ENCODE peak calls at places on chromosomes 1 and 21, in five cellular contexts. K, G, E, S and Q are unnamed samples. For H3K4me1, the result is how much of the 10 kb centered on the place peaks cover.

GRCh38 chr21:46159841-46160562 is 4.6 kb upstream of the FTCD start:
- DNase-seq in K (no peak), G (no peak), E (no peak), S (no peak), Q (no peak)

GRCh38 chr1:157968951-157969350 is 24.5 kb upstream of the KIRREL1 start:
- DNase-seq in K (no peak), G (no peak), E (no peak), S (peak), Q (no peak)

GRCh38 chr1:169106921-169107672 is 607 bp downstream of the ATP1B1 start:
- DNase-seq in K (no peak), G (no peak), E (no peak), S (peak), Q (peak)

GRCh38 chr1:6365047-6365446 is 28.5 kb downstream of the ACOT7 start:
- DNase-seq in K (no peak), G (no peak), E (no peak), S (no peak), Q (no peak)

GRCh38 chr1:228407118-228408040 is 744 bp upstream of the TRIM11 start:
- DNase-seq in K (no peak), G (no peak), E (peak), S (peak), Q (no peak)

GRCh38 chr1:164064501-164064900 is 494.5 kb upstream of the PBX1 start:
- DNase-seq in K (no peak), G (no peak), E (no peak), S (no peak), Q (no peak)

GRCh38 chr21:18869105-18869504 is 465.5 kb upstream of the TMPRSS15 start:
- DNase-seq in K (no peak), G (no peak), E (no peak), S (no peak), Q (no peak)

GRCh38 chr1:219066631-219067349 is 106.9 kb upstream of the LYPLAL1 start:
- DNase-seq in K (no peak), G (peak), E (no peak), S (no peak), Q (no peak)

GRCh38 chr1:48936436-48936835 is 159.7 kb upstream of the BEND5 start:
- DNase-seq in K (no peak), G (no peak), E (no peak), S (no peak), Q (no peak)

GRCh38 chr1:171699526-171699925 is 42.3 kb downstream of the VAMP4 start:
- DNase-seq in K (no peak), G (no peak), E (peak), S (no peak), Q (no peak)

GRCh38 chr1:43592974-43593683 is 56.8 kb upstream of the KDM4A start:
- DNase-seq in K (no peak), G (no peak), E (no peak), S (no peak), Q (no peak)

GRCh38 chr1:169509354-169509753 is 23.6 kb upstream of the SLC19A2 start:
- DNase-seq in K (no peak), G (no peak), E (no peak), S (no peak), Q (no peak)

GRCh38 chr21:34733866-34734265 is 65.1 kb downstream of the CLIC6 start:
- DNase-seq in K (no peak), G (no peak), E (no peak), S (no peak), Q (no peak)

GRCh38 chr21:27104749-27105439 is 138.0 kb upstream of the ADAMTS5 start:
- DNase-seq in K (no peak), G (no peak), E (no peak), S (no peak), Q (no peak)

GRCh38 chr1:24903955-24904730 is 25.9 kb downstream of the RUNX3 start:
- DNase-seq in K (no peak), G (no peak), E (no peak), S (peak), Q (no peak)

GRCh38 chr1:184152502-184152901 is 101.0 kb downstream of the TSEN15 start:
- DNase-seq in K (no peak), G (peak), E (no peak), S (no peak), Q (peak)

GRCh38 chr1:232149302-232150201 is 480.4 kb downstream of the SIPA1L2 start:
- DNase-seq in K (no peak), G (no peak), E (no peak), S (no peak), Q (no peak)

GRCh38 chr1:46370214-46370633 is 23.9 kb upstream of the FAAH start:
- DNase-seq in K (no peak), G (no peak), E (no peak), S (no peak), Q (no peak)

GRCh38 chr1:97071163-97071562 is 349.6 kb downstream of the PTBP2 start:
- DNase-seq in K (no peak), G (no peak), E (no peak), S (no peak), Q (no peak)

GRCh38 chr1:110084226-110085078 is 14.0 kb upstream of the ALX3 start:
- DNase-seq in K (no peak), G (peak), E (no peak), S (peak), Q (peak)

GRCh38 chr1:54372978-54373377 is 33.2 kb downstream of the SSBP3 start:
- DNase-seq in K (no peak), G (no peak), E (no peak), S (no peak), Q (no peak)

GRCh38 chr1:20385630-20386029 is 95.0 kb downstream of the VWA5B1 start:
- DNase-seq in K (no peak), G (no peak), E (no peak), S (no peak), Q (no peak)

GRCh38 chr21:40177979-40178378 is 310.7 kb downstream of the PCP4 start:
- DNase-seq in K (no peak), G (no peak), E (no peak), S (no peak), Q (no peak)

GRCh38 chr1:229130028-229130668 is 140.8 kb upstream of the RAB4A start:
- DNase-seq in K (no peak), G (peak), E (no peak), S (peak), Q (no peak)

GRCh38 chr1:20530261-20530660 is 22.1 kb upstream of the FAM43B start:
- DNase-seq in K (no peak), G (no peak), E (no peak), S (no peak), Q (no peak)

GRCh38 chr1:44822131-44822701 is 13.9 kb downstream of the BTBD19 start:
- DNase-seq in K (no peak), G (no peak), E (no peak), S (peak), Q (no peak)

GRCh38 chr1:83026745-83027144 is 972.2 kb downstream of the TTLL7 start:
- DNase-seq in K (no peak), G (no peak), E (no peak), S (no peak), Q (no peak)

GRCh38 chr21:37422382-37422781 is 55.8 kb downstream of the DYRK1A start:
- DNase-seq in K (no peak), G (no peak), E (no peak), S (no peak), Q (no peak)

GRCh38 chr1:183652547-183653467 is at the start of gene APOBEC4:
- DNase-seq in K (no peak), G (no peak), E (no peak), S (no peak), Q (no peak)

GRCh38 chr1:37905624-37906196 is 41.1 kb downstream of the INPP5B start:
- DNase-seq in K (no peak), G (no peak), E (no peak), S (no peak), Q (no peak)

GRCh38 chr1:233879841-233880240 is 24.6 kb upstream of the SLC35F3 start:
- DNase-seq in K (no peak), G (no peak), E (no peak), S (no peak), Q (no peak)

GRCh38 chr1:109822749-109823542 is 59.2 kb upstream of the EPS8L3 start:
- DNase-seq in K (no peak), G (no peak), E (no peak), S (no peak), Q (no peak)

GRCh38 chr1:201565024-201565730 is 26.2 kb downstream of the NAV1 start:
- DNase-seq in K (no peak), G (no peak), E (no peak), S (no peak), Q (no peak)

GRCh38 chr1:39858315-39858714 is 25.0 kb downstream of the TRIT1 start:
- DNase-seq in K (no peak), G (no peak), E (no peak), S (no peak), Q (no peak)

GRCh38 chr1:161864577-161864976 is 98.5 kb downstream of the ATF6 start:
- DNase-seq in K (no peak), G (peak), E (no peak), S (peak), Q (no peak)

GRCh38 chr21:38082936-38083335 is 166.7 kb upstream of the KCNJ6 start:
- DNase-seq in K (no peak), G (no peak), E (no peak), S (no peak), Q (no peak)

GRCh38 chr1:3413975-3414710 is 40.3 kb upstream of the ARHGEF16 start:
- DNase-seq in K (no peak), G (no peak), E (no peak), S (no peak), Q (peak)

GRCh38 chr1:177922209-177922608 is 47.6 kb downstream of the SEC16B start:
- DNase-seq in K (no peak), G (no peak), E (no peak), S (no peak), Q (no peak)

GRCh38 chr21:32386195-32386870 is 6.5 kb downstream of the URB1 start:
- DNase-seq in K (no peak), G (peak), E (no peak), S (peak), Q (peak)

DNA sequence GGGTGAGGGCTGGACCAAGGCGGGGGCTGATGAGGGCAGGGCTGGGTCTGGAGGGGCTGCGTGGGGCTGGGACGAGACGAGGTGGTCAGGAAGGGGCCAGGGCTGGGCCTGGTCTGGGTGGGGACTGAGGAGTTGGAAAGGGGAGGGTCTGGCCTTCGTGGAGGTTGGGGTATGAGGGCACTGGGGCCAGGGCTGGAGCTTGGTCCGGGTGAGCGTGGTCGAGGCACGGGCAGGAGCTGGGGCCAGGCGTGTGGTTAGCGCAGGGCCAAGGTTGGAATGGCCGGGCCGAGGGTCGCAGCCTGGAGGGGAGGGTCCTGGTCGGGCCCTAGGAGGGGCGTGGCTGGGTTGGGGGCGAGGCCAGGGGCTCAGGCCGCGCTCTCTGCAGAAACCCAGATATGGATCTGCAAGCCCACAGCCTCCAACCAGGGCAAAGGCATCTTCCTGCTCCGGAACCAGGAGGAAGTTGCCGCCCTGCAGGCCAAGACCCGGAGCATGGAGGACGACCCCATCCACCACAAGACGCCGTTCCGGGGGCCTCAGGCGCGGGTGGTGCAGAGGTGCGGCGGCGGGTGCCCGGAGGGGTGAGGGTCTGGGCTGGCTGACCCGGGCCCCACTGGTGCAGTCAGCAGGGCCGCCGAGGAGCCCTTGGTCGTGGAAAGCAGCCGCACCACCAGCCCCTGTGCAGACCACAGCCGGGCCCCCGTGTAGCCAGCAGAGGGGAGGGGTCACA is 9.0 kb downstream of the TTLL10 start:
- DNase-seq in K (no peak), G (no peak), E (no peak), S (no peak), Q (peak)
- H3K4me3 ChIP-seq in K (no peak), G (no peak), E (no peak), S (no peak), Q (no peak)

GRCh38 chr1:206716519-206717236 is 32.0 kb downstream of the MAPKAPK2 start:
- DNase-seq in K (no peak), G (no peak), E (no peak), S (peak), Q (no peak)
- H3K4me1 ChIP-seq in K (under half), G (half or more), E (under half), S (under half), Q (under half)

DNA sequence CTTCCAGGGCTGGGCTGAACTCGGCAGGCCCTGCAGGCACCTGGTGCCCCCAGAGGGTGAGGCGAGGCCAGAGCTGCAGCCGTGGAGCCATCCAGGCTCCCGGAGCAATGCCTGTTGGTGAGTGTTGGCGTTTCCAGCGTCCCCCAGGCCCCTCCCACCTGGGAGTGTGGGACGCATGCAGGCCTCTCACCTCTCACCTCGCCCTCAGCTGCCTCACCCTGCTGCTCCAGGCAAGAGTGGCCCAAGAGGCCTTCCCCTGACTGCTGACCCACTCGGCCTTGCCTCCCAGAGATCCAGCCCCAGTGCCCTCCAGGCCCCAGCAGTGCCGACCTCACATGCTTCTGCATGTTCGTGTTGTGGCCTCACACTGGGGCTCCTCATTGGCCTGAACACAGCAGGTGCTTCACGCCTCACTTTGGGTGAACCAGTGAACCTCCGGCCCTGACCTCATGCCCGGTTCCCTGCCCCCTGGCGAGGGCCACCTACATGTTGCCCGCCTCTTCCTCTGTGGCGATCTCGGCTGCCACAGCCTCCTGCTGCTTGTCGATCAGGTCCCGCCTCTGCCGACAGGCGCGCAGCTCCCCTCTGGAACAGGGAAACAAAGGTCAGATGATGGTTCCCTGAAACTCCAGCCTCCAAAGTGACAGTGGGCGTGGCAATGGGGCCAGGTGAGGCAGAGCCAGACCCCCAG is 17.0 kb downstream of the CFAP74 start:
- DNase-seq in K (no peak), G (no peak), E (no peak), S (no peak), Q (no peak)
- H3K27ac ChIP-seq in K (no peak), G (no peak), E (no peak), S (no peak), Q (no peak)

GRCh38 chr1:198929111-198929604 is 290.3 kb downstream of the PTPRC start:
- DNase-seq in K (no peak), G (no peak), E (no peak), S (no peak), Q (no peak)
- H3K4me3 ChIP-seq in K (no peak), G (no peak), E (no peak), S (no peak), Q (no peak)

GRCh38 chr1:170691258-170691657 is 27.3 kb downstream of the PRRX1 start:
- DNase-seq in K (no peak), G (no peak), E (no peak), S (no peak), Q (no peak)
- H3K4me1 ChIP-seq in K (under half), G (half or more), E (under half), S (under half), Q (under half)

GRCh38 chr1:76317299-76317913 is 242.9 kb downstream of the ST6GALNAC3 start:
- DNase-seq in K (no peak), G (no peak), E (no peak), S (no peak), Q (no peak)
- H3K27ac ChIP-seq in K (no peak), G (no peak), E (no peak), S (no peak), Q (no peak)

DNA sequence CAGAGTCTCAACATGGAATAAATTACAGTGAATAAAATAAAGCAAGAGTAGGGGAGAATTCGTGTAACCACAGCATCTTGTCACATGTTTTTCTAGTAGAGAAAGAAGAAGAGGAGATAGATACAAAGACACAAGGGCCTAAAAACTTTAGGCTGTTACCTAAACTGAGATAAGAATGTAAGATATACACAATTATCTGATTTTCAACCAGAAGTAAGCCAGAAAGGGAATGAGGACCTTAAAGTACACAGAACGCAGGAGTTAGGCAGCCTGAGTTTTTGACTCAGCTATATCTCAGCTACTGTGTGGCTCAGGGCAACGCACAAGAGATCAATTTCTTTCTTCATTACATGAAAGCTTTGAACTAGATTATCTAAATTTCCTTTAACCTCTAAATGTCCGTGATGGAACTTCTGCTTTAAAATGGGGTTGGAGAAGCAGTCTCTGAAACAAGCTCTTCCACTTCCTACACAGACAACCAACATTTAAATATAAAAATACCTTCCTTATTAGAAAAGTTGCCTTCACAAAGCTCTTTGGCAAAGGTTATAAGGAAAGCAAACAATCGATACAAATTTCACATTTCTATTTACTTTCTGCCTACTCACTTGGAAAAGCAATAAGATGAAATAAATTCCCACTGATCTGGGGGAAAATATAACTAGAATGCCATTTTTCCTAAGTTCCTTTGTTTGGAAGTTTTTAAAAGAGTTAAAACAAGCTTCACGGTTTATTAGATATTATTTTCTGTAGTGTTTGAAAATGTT is 5.2 kb upstream of the RGS13 start:
- DNase-seq in K (no peak), G (no peak), E (no peak), S (no peak), Q (no peak)
- H3K4me3 ChIP-seq in K (no peak), G (no peak), E (no peak), S (no peak), Q (no peak)

GRCh38 chr1:243792401-243792800 is 57.6 kb downstream of the AKT3 start:
- DNase-seq in K (no peak), G (no peak), E (no peak), S (no peak), Q (no peak)
- H3K4me1 ChIP-seq in K (under half), G (under half), E (under half), S (under half), Q (under half)

GRCh38 chr1:160131803-160132565 is 16.4 kb downstream of the ATP1A2 start:
- DNase-seq in K (peak), G (peak), E (no peak), S (no peak), Q (peak)

GRCh38 chr1:160130486-160130885 is 14.9 kb downstream of the ATP1A2 start:
- DNase-seq in K (no peak), G (no peak), E (no peak), S (no peak), Q (no peak)

GRCh38 chr1:160129966-160130365 is 14.4 kb downstream of the ATP1A2 start:
- DNase-seq in K (no peak), G (no peak), E (no peak), S (no peak), Q (peak)

GRCh38 chr1:160129558-160129957 is 14.0 kb downstream of the ATP1A2 start:
- DNase-seq in K (no peak), G (no peak), E (no peak), S (no peak), Q (no peak)

GRCh38 chr1:160130939-160131338 is 15.4 kb downstream of the ATP1A2 start:
- DNase-seq in K (no peak), G (no peak), E (no peak), S (no peak), Q (no peak)
- H3K27ac ChIP-seq in K (peak), G (peak), E (no peak), S (no peak), Q (peak)